ENCODE peak calls at places on chromosomes 6 and 20, in seven cellular contexts. J is iris pigment epithelial cell; F is T-helper 2 cell; E is amygdala; U is NCI-H2029 treated with DMSO at 0.1 percent for 48 hours; I is GM23338; Q is stimulated activated naive CD8-positive, alpha-beta T cell treated with anti-CD3 and anti-CD28 coated beads, Interleukin-15, amount 100 ng/mL, for 72 hours. G is an unnamed sample.

GRCh38 chr6:123402052-123402451 is 234.7 kb downstream of the TRDN start:
- DNase-seq in J (no peak), F (no peak), E (no peak), U (peak), I (peak), Q (no peak), G (no peak)

GRCh38 chr20:41340327-41341055 is at the start of gene LPIN3:
- DNase-seq in J (peak), F (peak), E (peak), U (peak), I (peak), Q (peak), G (no peak)

GRCh38 chr6:53593001-53593488 is 48.1 kb upstream of the GCLC start:
- DNase-seq in J (peak), F (no peak), E (no peak), U (no peak), I (no peak), Q (no peak), G (no peak)

GRCh38 chr20:23125625-23126191 is 39.6 kb upstream of the CD93 start:
- DNase-seq in J (peak), F (no peak), E (no peak), U (no peak), I (no peak), Q (no peak), G (no peak)

GRCh38 chr6:137115653-137116052 is 57.8 kb downstream of the IL22RA2 start:
- DNase-seq in J (no peak), F (no peak), E (no peak), U (peak), I (no peak), Q (no peak), G (no peak)

GRCh38 chr20:32823078-32823477 is 3.3 kb downstream of the MAPRE1 start:
- DNase-seq in J (peak), F (no peak), E (no peak), U (no peak), I (no peak), Q (no peak), G (no peak)

GRCh38 chr6:35955071-35955470 is 34.2 kb upstream of the SRPK1 start:
- DNase-seq in J (peak), F (no peak), E (no peak), U (no peak), I (no peak), Q (no peak), G (no peak)

GRCh38 chr20:32089637-32090330 is 19.7 kb upstream of the TM9SF4 start:
- DNase-seq in J (no peak), F (no peak), E (no peak), U (no peak), I (peak), Q (no peak), G (no peak)

GRCh38 chr6:160965893-160966292 is 25.7 kb upstream of the MAP3K4 start:
- DNase-seq in J (no peak), F (no peak), E (no peak), U (no peak), I (no peak), Q (no peak), G (no peak)

GRCh38 chr6:77038801-77039200 is 424.5 kb downstream of the HTR1B start:
- DNase-seq in J (peak), F (no peak), E (no peak), U (no peak), I (no peak), Q (no peak), G (no peak)

GRCh38 chr6:39416728-39417127 is 94.2 kb upstream of the KCNK16 start:
- DNase-seq in J (peak), F (no peak), E (no peak), U (no peak), I (no peak), Q (no peak), G (no peak)

GRCh38 chr20:38633577-38634093 is 32.0 kb downstream of the ARHGAP40 start:
- DNase-seq in J (peak), F (no peak), E (no peak), U (peak), I (peak), Q (peak), G (peak)

GRCh38 chr6:121515615-121516265 is 80.3 kb downstream of the GJA1 start:
- DNase-seq in J (peak), F (no peak), E (no peak), U (no peak), I (no peak), Q (no peak), G (no peak)

GRCh38 chr6:71420693-71421328 is 132.2 kb downstream of the OGFRL1 start:
- DNase-seq in J (peak), F (no peak), E (peak), U (no peak), I (peak), Q (no peak), G (peak)

GRCh38 chr20:15141880-15142279 is 804.5 kb upstream of the FLRT3 start:
- DNase-seq in J (no peak), F (no peak), E (no peak), U (no peak), I (no peak), Q (no peak), G (no peak)

GRCh38 chr20:36744764-36745191 is 1.1 kb downstream of the NDRG3 start:
- DNase-seq in J (no peak), F (no peak), E (no peak), U (peak), I (peak), Q (no peak), G (no peak)

GRCh38 chr6:168981187-168981586 is 272.5 kb downstream of the THBS2 start:
- DNase-seq in J (no peak), F (no peak), E (no peak), U (no peak), I (no peak), Q (no peak), G (no peak)

GRCh38 chr20:46715292-46715756 is 5.9 kb downstream of the SLC2A10 start:
- DNase-seq in J (peak), F (no peak), E (no peak), U (no peak), I (peak), Q (no peak), G (no peak)

GRCh38 chr20:63522091-63522868 is 1.7 kb downstream of the PPDPF start:
- DNase-seq in J (no peak), F (no peak), E (no peak), U (no peak), I (no peak), Q (no peak), G (no peak)

GRCh38 chr20:44901972-44902371 is 7.9 kb upstream of the PABPC1L start:
- DNase-seq in J (peak), F (no peak), E (no peak), U (no peak), I (no peak), Q (no peak), G (no peak)

GRCh38 chr6:28336284-28337024 is 506 bp upstream of the ZSCAN31 start:
- DNase-seq in J (no peak), F (no peak), E (no peak), U (peak), I (no peak), Q (peak), G (peak)

GRCh38 chr6:10725716-10726115 is 2.8 kb downstream of the TMEM14C start:
- DNase-seq in J (no peak), F (no peak), E (no peak), U (no peak), I (no peak), Q (no peak), G (no peak)

GRCh38 chr6:72922401-72922800 is 300.5 kb downstream of the KCNQ5 start:
- DNase-seq in J (peak), F (no peak), E (no peak), U (no peak), I (no peak), Q (no peak), G (no peak)

GRCh38 chr6:84581494-84582259 is 182.7 kb downstream of the TBX18 start:
- DNase-seq in J (peak), F (no peak), E (no peak), U (no peak), I (no peak), Q (no peak), G (no peak)

GRCh38 chr6:151179321-151179720 is 60.4 kb upstream of the AKAP12 start:
- DNase-seq in J (peak), F (no peak), E (no peak), U (no peak), I (no peak), Q (no peak), G (no peak)

GRCh38 chr6:10510592-10511367 is 10.4 kb upstream of the GCNT2 start:
- DNase-seq in J (peak), F (no peak), E (no peak), U (peak), I (peak), Q (peak), G (peak)

GRCh38 chr6:154343473-154344308 is 12.9 kb downstream of the IPCEF1 start:
- DNase-seq in J (peak), F (no peak), E (no peak), U (peak), I (peak), Q (no peak), G (peak)

GRCh38 chr6:127933852-127934840 is 33.3 kb upstream of the THEMIS start:
- DNase-seq in J (no peak), F (no peak), E (no peak), U (no peak), I (no peak), Q (no peak), G (no peak)

GRCh38 chr20:10239954-10240353 is 21.3 kb downstream of the SNAP25 start:
- DNase-seq in J (peak), F (no peak), E (no peak), U (peak), I (no peak), Q (no peak), G (no peak)

GRCh38 chr6:76681781-76682180 is 609.3 kb upstream of the IMPG1 start:
- DNase-seq in J (peak), F (no peak), E (no peak), U (no peak), I (no peak), Q (no peak), G (no peak)

GRCh38 chr6:20924911-20925543 is 390.8 kb downstream of the CDKAL1 start:
- DNase-seq in J (no peak), F (no peak), E (no peak), U (no peak), I (no peak), Q (no peak), G (no peak)

GRCh38 chr20:41005361-41005729 is 23.3 kb upstream of the TOP1 start:
- DNase-seq in J (peak), F (no peak), E (no peak), U (peak), I (no peak), Q (no peak), G (no peak)

GRCh38 chr6:56437171-56437900 is 190.0 kb upstream of the COL21A1 start:
- DNase-seq in J (no peak), F (no peak), E (no peak), U (no peak), I (no peak), Q (no peak), G (no peak)

GRCh38 chr20:19000071-19000470 is 186.5 kb downstream of the SCP2D1 start:
- DNase-seq in J (no peak), F (no peak), E (no peak), U (no peak), I (no peak), Q (no peak), G (no peak)

GRCh38 chr20:46967647-46968046 is 73.0 kb downstream of the EYA2 start:
- DNase-seq in J (no peak), F (no peak), E (no peak), U (peak), I (no peak), Q (no peak), G (no peak)

GRCh38 chr20:20454850-20455627 is 87.1 kb downstream of the INSM1 start:
- DNase-seq in J (no peak), F (no peak), E (no peak), U (no peak), I (no peak), Q (no peak), G (no peak)

GRCh38 chr20:41697861-41698559 is 79.8 kb upstream of the CHD6 start:
- DNase-seq in J (peak), F (no peak), E (no peak), U (peak), I (peak), Q (peak), G (peak)

GRCh38 chr6:106163966-106164877 is 78.1 kb downstream of the PRDM1 start:
- DNase-seq in J (peak), F (no peak), E (no peak), U (no peak), I (no peak), Q (peak), G (no peak)

GRCh38 chr20:44196278-44196677 is 9.3 kb upstream of the JPH2 start:
- DNase-seq in J (no peak), F (no peak), E (no peak), U (no peak), I (no peak), Q (no peak), G (no peak)

GRCh38 chr20:19937651-19938420 is 79.3 kb upstream of the NAA20 start:
- DNase-seq in J (no peak), F (no peak), E (no peak), U (no peak), I (no peak), Q (peak), G (no peak)

G was measured in NCI-H2227 treated with DMSO at 0.1 percent for 48 hours.